ENCODE peak calls at places on chromosomes 3 and 15, in ten cellular contexts. R is GM23248, D is astrocyte, H is K562, Z is H9, M is IMR-90, W is MM.1S, Q is HepG2, Y is HCT116, O is mammary epithelial cell. S is an unnamed sample.
A peak's percentile ranks its signal among the peaks of the same experiment; 100 is the strongest.

GRCh38 chr15:81391657-81392056 is 17.6 kb upstream of the TMC3 start:
- DNase-seq in R (no peak), D (no peak), H (no peak), Z (no peak), M (no peak), W (no peak), Q (no peak), Y (no peak), O (no peak), S (no peak)

GRCh38 chr15:92014461-92015030 is 161.0 kb downstream of the SLCO3A1 start:
- DNase-seq in R (no peak), D (no peak), H (no peak), Z (no peak), M (no peak), W (no peak), Q (no peak), Y (no peak), O (no peak), S (peak; percentile 39)

GRCh38 chr3:128563439-128563838 is 70.4 kb upstream of the GATA2 start:
- DNase-seq in R (no peak), D (no peak), H (no peak), Z (no peak), M (no peak), W (no peak), Q (no peak), Y (no peak), O (no peak), S (no peak)

GRCh38 chr3:71885001-71885400 is 100.1 kb upstream of the PROK2 start:
- DNase-seq in R (no peak), D (peak; percentile 36), H (no peak), Z (no peak), M (no peak), W (no peak), Q (no peak), Y (no peak), O (no peak), S (no peak)

GRCh38 chr15:84869510-84869909 is 15.0 kb upstream of the SLC28A1 start:
- DNase-seq in R (no peak), D (no peak), H (no peak), Z (no peak), M (no peak), W (no peak), Q (no peak), Y (no peak), O (no peak), S (no peak)

GRCh38 chr3:188349276-188349962 is 195.5 kb downstream of the LPP start:
- DNase-seq in R (peak; percentile 74), D (peak; percentile 45), H (no peak), Z (peak; percentile 55), M (no peak), W (no peak), Q (no peak), Y (peak; percentile 22), O (peak; percentile 25), S (peak; percentile 44)

GRCh38 chr15:69853572-69853971 is 244.1 kb downstream of the TLE3 start:
- DNase-seq in R (peak; percentile 95), D (peak; percentile 80), H (no peak), Z (peak; percentile 43), M (peak; percentile 84), W (no peak), Q (no peak), Y (peak; percentile 74), O (peak; percentile 36), S (no peak)

GRCh38 chr3:40779039-40779438 is 254.3 kb downstream of the ZNF621 start:
- DNase-seq in R (no peak), D (no peak), H (no peak), Z (peak; percentile 31), M (no peak), W (no peak), Q (no peak), Y (no peak), O (no peak), S (no peak)

GRCh38 chr15:27324871-27325270 is 353.9 kb downstream of the GABRG3 start:
- DNase-seq in R (no peak), D (no peak), H (no peak), Z (no peak), M (no peak), W (no peak), Q (no peak), Y (no peak), O (no peak), S (no peak)

GRCh38 chr3:30553641-30554316 is 52.6 kb upstream of the TGFBR2 start:
- DNase-seq in R (peak; percentile 77), D (peak; percentile 13), H (no peak), Z (no peak), M (peak; percentile 57), W (no peak), Q (no peak), Y (no peak), O (peak; percentile 45), S (no peak)

GRCh38 chr3:33061782-33062181 is 35.2 kb downstream of the GLB1 start:
- DNase-seq in R (peak; percentile 86), D (peak; percentile 64), H (no peak), Z (no peak), M (peak; percentile 83), W (no peak), Q (no peak), Y (no peak), O (no peak), S (peak; percentile 43)

GRCh38 chr15:58465866-58466517 is 34.2 kb downstream of the LIPC start:
- DNase-seq in R (peak; percentile 47), D (peak; percentile 46), H (no peak), Z (no peak), M (peak; percentile 52), W (no peak), Q (no peak), Y (no peak), O (peak; percentile 39), S (no peak)

DNA sequence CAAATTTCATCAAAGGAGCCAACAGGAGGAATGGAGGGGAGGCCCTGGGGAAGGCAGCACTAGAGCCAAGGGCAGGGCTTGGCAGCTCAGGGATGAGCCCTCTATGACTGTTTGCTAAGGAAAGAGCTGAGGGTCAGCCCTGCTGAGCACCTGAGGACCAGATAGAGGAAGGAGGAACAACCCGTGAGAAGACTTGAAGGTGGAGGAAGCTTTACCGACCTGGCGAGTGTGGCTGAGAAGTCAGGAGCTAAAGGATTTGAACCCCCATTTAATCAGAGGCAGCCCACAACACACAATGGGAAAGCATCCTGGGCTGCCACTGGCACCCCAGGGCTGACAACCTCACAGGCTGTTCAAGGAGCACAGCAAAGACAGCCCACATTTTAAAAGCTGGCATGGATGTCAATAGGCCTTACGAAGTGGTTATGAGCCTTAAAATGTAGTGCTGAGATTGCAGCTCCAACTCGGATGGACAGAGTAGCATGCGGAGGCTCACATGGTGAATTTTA is 20.7 kb upstream of the LRRC2 start:
- DNase-seq in R (no peak), D (no peak), H (no peak), Z (peak; percentile 53), M (no peak), W (no peak), Q (no peak), Y (no peak), O (no peak), S (no peak)
- H3K27ac ChIP-seq in R (no peak overlapping the region), D (no peak overlapping the region), H (no peak overlapping the region), Z (peak overlapping the region; percentile 26), M (no peak overlapping the region), W (no peak overlapping the region), Q (peak overlapping the region; percentile 79), Y (no peak overlapping the region), O (no peak overlapping the region), S (no peak overlapping the region)

GRCh38 chr3:47515864-47516319 is 2.4 kb upstream of the ELP6 start:
- DNase-seq in R (no peak), D (no peak), H (no peak), Z (no peak), M (no peak), W (no peak), Q (no peak), Y (no peak), O (no peak), S (no peak)
- H2AFZ ChIP-seq in R (peak overlapping the region; percentile 47), D (no peak overlapping the region), H (peak overlapping the region; percentile 88), Z (no peak overlapping the region), M (no peak overlapping the region), W (no peak overlapping the region), Q (peak overlapping the region; percentile 54), Y (no peak overlapping the region), O (no peak overlapping the region), S (peak overlapping the region; percentile 7)

DNA sequence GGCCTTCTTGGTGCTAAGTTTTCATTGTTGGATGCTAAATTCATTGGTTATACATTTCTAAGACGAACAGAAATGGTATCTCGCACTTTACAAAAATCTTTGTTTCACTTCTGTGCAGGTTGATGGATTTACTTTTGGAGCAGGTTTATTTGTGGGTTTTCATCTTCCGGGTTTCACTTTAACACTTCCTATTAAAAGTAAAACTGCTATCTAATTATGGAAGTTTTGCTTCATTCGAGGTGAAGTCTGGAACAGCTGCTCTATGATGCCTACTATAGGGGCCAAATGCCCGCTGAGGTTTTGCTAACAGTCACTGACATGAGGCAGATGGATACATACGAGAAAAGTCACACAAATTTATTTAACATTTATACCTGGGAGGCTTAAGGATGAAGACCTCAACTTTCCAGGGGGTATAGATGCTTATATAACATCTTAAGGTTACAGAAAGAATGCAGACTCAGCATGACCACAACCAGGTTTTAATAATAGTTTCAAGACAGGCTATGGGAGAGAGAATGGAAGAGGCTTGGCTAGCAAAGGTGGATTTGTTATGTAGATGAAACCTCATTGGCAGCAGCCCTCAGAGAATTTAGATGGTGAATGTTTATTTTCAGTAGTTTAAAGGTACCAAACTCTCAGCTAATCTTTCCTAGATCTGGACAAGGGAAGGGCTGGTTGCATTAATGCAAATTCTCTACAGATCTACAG is 54.2 kb downstream of the OSTN start:
- DNase-seq in R (no peak), D (no peak), H (no peak), Z (no peak), M (no peak), W (peak; percentile 81), Q (no peak), Y (no peak), O (no peak), S (peak; percentile 67)
- H3K4me2 ChIP-seq in R (no peak overlapping the region), D (no peak overlapping the region), H (no peak overlapping the region), Z (no peak overlapping the region), M (no peak overlapping the region), W (peak overlapping the region; percentile 48), Q (no peak overlapping the region), Y (no peak overlapping the region), O (no peak overlapping the region), S (peak overlapping the region; percentile 66)

DNA sequence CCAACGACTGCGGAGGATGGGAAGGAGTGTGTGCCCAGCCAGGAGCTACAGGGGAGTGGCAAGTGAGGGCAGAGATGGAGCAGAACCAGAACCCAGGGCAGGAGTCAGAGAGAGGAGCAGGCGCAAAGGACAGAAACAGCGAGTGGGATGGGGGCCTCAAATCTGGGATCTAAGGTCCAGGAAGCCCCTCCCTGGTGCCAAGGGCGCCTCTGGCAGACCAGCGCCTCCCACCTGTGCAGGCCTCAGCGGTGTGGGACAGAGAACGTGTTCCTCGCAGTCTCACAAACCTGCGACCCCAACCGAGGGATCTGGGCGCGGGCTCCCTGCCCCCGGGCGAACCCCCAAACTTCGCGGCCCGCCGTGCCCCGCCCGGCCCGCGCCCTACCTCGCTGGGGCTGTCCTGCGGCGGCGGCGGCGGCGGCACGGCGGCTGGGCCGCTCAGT is 292 bp downstream of the PCBP4 start:
- DNase-seq in R (no peak), D (no peak), H (no peak), Z (no peak), M (no peak), W (no peak), Q (no peak), Y (no peak), O (no peak), S (no peak)
- H3K27ac ChIP-seq in R (no peak overlapping the region), D (peak overlapping the region; percentile 47), H (no peak overlapping the region), Z (no peak overlapping the region), M (peak overlapping the region; percentile 76), W (no peak overlapping the region), Q (peak overlapping the region; percentile 80), Y (peak overlapping the region; percentile 81), O (no peak overlapping the region), S (no peak overlapping the region)